ENCODE peak calls at places on chromosomes 12 and 14, in nine cellular contexts. H, T, L, Y, A, Q, O, G and F are unnamed samples.

GRCh38 chr14:29521526-29522137 is 406.0 kb downstream of the PRKD1 start:
- DNase-seq in H (no peak), T (no peak), L (no peak), Y (no peak), A (no peak), Q (no peak), O (no peak), G (no peak), F (no peak)

GRCh38 chr12:100672075-100672592 is 98.7 kb downstream of the GAS2L3 start:
- DNase-seq in H (peak; percentile 29), T (peak; percentile 24), L (no peak), Y (peak; percentile 15), A (no peak), Q (no peak), O (no peak), G (no peak), F (peak; percentile 30)

GRCh38 chr14:75322746-75323145 is 44.1 kb downstream of the FOS start:
- DNase-seq in H (no peak), T (no peak), L (no peak), Y (no peak), A (no peak), Q (no peak), O (no peak), G (peak; percentile 20), F (no peak)

GRCh38 chr12:51874013-51874412 is 13.9 kb upstream of the ANKRD33 start:
- DNase-seq in H (no peak), T (no peak), L (no peak), Y (no peak), A (no peak), Q (no peak), O (no peak), G (no peak), F (no peak)

GRCh38 chr12:67426067-67426466 is 156.9 kb downstream of the CAND1 start:
- DNase-seq in H (no peak), T (no peak), L (no peak), Y (no peak), A (no peak), Q (no peak), O (no peak), G (no peak), F (no peak)

GRCh38 chr12:124556896-124557501 is 10.4 kb downstream of the NCOR2 start:
- DNase-seq in H (no peak), T (no peak), L (no peak), Y (no peak), A (peak; percentile 61), Q (no peak), O (peak; percentile 52), G (peak; percentile 74), F (peak; percentile 69)

GRCh38 chr14:61573748-61574513 is 121.4 kb upstream of the HIF1A start:
- DNase-seq in H (no peak), T (no peak), L (no peak), Y (no peak), A (no peak), Q (no peak), O (no peak), G (no peak), F (no peak)

GRCh38 chr12:132327351-132328171 is 1.8 kb downstream of the GALNT9 start:
- DNase-seq in H (peak; percentile 48), T (no peak), L (peak; percentile 48), Y (peak; percentile 61), A (no peak), Q (no peak), O (no peak), G (peak; percentile 95), F (no peak)

GRCh38 chr12:32821293-32822089 is 65.8 kb upstream of the YARS2 start:
- DNase-seq in H (no peak), T (no peak), L (no peak), Y (no peak), A (no peak), Q (no peak), O (no peak), G (no peak), F (peak; percentile 51)

GRCh38 chr12:30613119-30613830 is 82.4 kb downstream of the IPO8 start:
- DNase-seq in H (peak; percentile 7), T (peak; percentile 71), L (no peak), Y (no peak), A (no peak), Q (no peak), O (no peak), G (no peak), F (no peak)

GRCh38 chr14:33509454-33509853 is 441.4 kb downstream of the EGLN3 start:
- DNase-seq in H (no peak), T (no peak), L (no peak), Y (no peak), A (no peak), Q (no peak), O (no peak), G (no peak), F (no peak)

GRCh38 chr14:33512201-33512600 is 438.7 kb downstream of the EGLN3 start:
- DNase-seq in H (no peak), T (no peak), L (no peak), Y (no peak), A (no peak), Q (no peak), O (no peak), G (no peak), F (no peak)

GRCh38 chr14:33510991-33511390 is 439.9 kb downstream of the EGLN3 start:
- DNase-seq in H (no peak), T (no peak), L (no peak), Y (no peak), A (no peak), Q (no peak), O (no peak), G (no peak), F (no peak)

GRCh38 chr14:33508663-33509062 is 442.2 kb downstream of the EGLN3 start:
- DNase-seq in H (no peak), T (no peak), L (no peak), Y (no peak), A (no peak), Q (no peak), O (no peak), G (no peak), F (no peak)

DNA sequence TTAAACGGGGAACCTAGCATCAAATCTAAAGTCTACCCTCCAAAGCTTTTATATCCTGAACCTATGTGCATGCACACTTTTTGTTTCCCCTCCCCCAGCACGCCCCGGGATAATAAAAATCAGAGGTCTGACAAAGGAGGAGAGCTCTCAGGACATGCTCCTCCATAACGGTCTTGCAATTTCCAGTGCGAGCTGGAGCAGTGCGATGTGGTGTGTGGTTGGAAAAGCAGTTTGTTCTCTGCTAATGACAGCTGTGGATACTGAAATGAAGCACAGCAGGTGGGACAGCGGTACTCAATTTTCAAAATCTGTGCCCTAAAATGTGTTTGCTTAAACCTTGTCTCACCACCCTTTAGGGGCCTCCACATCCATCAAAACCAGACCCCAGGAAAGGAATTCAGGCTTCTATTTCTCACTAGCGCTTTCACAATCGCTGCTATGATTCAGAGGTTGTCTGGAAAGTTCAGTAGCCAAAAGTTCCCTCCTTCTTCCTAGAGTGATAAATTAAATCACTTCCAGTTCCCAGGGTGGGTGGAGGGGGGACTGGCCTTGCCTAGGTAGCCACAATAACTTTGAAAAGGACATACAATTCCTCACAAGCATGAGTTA is 440.8 kb downstream of the EGLN3 start:
- DNase-seq in H (no peak), T (no peak), L (no peak), Y (no peak), A (no peak), Q (no peak), O (no peak), G (no peak), F (no peak)
- TF ChIP-seq EP300 in H (no peak), T (no peak), L (no peak), Y (no peak), A (no peak), Q (no peak), O (no peak), G (no peak), F (no peak)

GRCh38 chr12:3480744-3481143 is 10.3 kb upstream of the PRMT8 start:
- DNase-seq in H (no peak), T (no peak), L (no peak), Y (no peak), A (no peak), Q (no peak), O (no peak), G (no peak), F (no peak)

GRCh38 chr12:3487027-3487426 is 4.0 kb upstream of the PRMT8 start:
- DNase-seq in H (no peak), T (no peak), L (no peak), Y (no peak), A (no peak), Q (no peak), O (no peak), G (no peak), F (no peak)

GRCh38 chr12:3489057-3489456 is 1.9 kb upstream of the PRMT8 start:
- DNase-seq in H (no peak), T (no peak), L (no peak), Y (no peak), A (no peak), Q (no peak), O (no peak), G (no peak), F (no peak)

GRCh38 chr12:3483089-3483488 is 7.9 kb upstream of the PRMT8 start:
- DNase-seq in H (no peak), T (no peak), L (no peak), Y (no peak), A (no peak), Q (no peak), O (no peak), G (no peak), F (no peak)
- TF ChIP-seq EP300 in H (no peak), T (no peak), L (no peak), Y (no peak), A (no peak), Q (no peak), O (no peak), G (no peak), F (no peak)

GRCh38 chr12:105982022-105982421 is 156.7 kb downstream of the NUAK1 start:
- DNase-seq in H (no peak), T (no peak), L (no peak), Y (no peak), A (no peak), Q (no peak), O (no peak), G (no peak), F (no peak)
- TF ChIP-seq EP300 in H (no peak), T (no peak), L (no peak), Y (no peak), A (no peak), Q (no peak), O (no peak), G (no peak), F (no peak)

DNA sequence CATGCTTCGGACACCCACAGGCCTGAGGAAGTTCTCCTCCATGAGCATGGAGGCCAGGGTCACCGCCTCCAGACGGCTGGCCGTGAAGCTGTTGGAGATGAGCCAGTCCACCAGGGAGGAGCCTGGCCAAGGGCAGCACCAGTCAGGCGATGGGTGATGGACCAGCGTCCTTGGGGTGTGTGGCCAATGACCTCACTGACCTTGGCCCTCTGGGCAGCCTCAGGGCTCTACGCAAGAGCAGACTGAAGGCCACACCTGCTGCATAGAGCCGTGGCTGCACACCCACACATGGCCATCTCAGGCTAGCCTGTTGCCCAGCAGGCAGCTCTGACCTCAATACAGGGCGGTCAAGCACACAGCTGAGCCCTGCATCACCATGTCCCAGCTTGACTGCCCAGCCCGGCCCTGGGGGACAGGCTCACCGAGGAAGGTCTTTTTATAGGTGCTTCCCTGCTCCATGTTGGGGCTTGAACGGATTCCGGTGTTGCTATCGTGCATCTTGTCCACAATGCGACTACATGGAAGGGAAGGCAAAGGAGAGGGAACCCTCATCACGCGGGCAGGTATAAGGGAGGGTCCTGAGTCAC is 19.1 kb downstream of the PLEK2 start:
- DNase-seq in H (no peak), T (no peak), L (no peak), Y (no peak), A (no peak), Q (no peak), O (no peak), G (no peak), F (no peak)
- TF ChIP-seq EP300 in H (no peak), T (no peak), L (no peak), Y (no peak), A (no peak), Q (no peak), O (no peak), G (no peak), F (no peak)

GRCh38 chr12:9049520-9050133 is 60.3 kb downstream of the KLRG1 start:
- DNase-seq in H (peak; percentile 57), T (peak; percentile 46), L (no peak), Y (no peak), A (no peak), Q (no peak), O (no peak), G (no peak), F (peak; percentile 44)
- TF ChIP-seq EP300 in H (no peak), T (no peak), L (no peak), Y (no peak), A (no peak), Q (no peak), O (no peak), G (no peak), F (no peak)